ENCODE peak calls at places on chromosomes 16 and 17, in six cellular contexts. Q, I, T, M, E and G are unnamed samples.

GRCh38 chr17:5797447-5797846 is 213.1 kb upstream of the NLRP1 start:
- DNase-seq in I (no peak), T (no peak), Q (no peak), M (no peak), E (no peak), G (no peak)

GRCh38 chr17:75404223-75404738 is 1.2 kb downstream of the GRB2 start:
- DNase-seq in E (peak; percentile 63), T (peak; percentile 65), M (no peak), Q (peak; percentile 59), I (no peak), G (no peak)

GRCh38 chr17:1122681-1123396 is 56.9 kb downstream of the ABR start:
- DNase-seq in M (no peak), Q (peak; percentile 89), I (no peak), E (peak; percentile 93), T (peak; percentile 85), G (no peak)

GRCh38 chr17:80036715-80037477 is 454 bp downstream of the CCDC40 start:
- DNase-seq in Q (no peak), T (no peak), E (no peak), M (no peak), I (no peak), G (no peak)

GRCh38 chr16:50831751-50832150 is 89.9 kb downstream of the CYLD start:
- DNase-seq in I (no peak), E (no peak), M (no peak), Q (no peak), T (no peak), G (peak; percentile 59)

GRCh38 chr16:55480228-55480655 is 1.2 kb downstream of the MMP2 start:
- DNase-seq in E (no peak), M (no peak), Q (peak; percentile 91), T (peak; percentile 74), I (peak; percentile 73), G (peak; percentile 91)

GRCh38 chr17:4365628-4366311 is 705 bp downstream of the UBE2G1 start:
- DNase-seq in I (no peak), E (no peak), M (no peak), T (peak; percentile 31), Q (no peak), G (no peak)

GRCh38 chr16:9090101-9090959 is 1.1 kb upstream of the HAPSTR1 start:
- DNase-seq in T (peak; percentile 38), E (peak; percentile 54), M (no peak), Q (peak; percentile 18), I (no peak), G (peak; percentile 83)

GRCh38 chr16:23060458-23061320 is 88.6 kb downstream of the USP31 start:
- DNase-seq in I (no peak), M (no peak), T (peak; percentile 66), Q (peak; percentile 79), E (peak; percentile 70), G (no peak)

GRCh38 chr17:47604268-47604927 is 45.3 kb upstream of the KPNB1 start:
- DNase-seq in Q (peak; percentile 63), I (no peak), E (no peak), M (no peak), T (no peak), G (no peak)

GRCh38 chr16:66924527-66925321 is 611 bp downstream of the RRAD start:
- DNase-seq in Q (no peak), T (no peak), E (peak; percentile 87), M (no peak), I (no peak), G (no peak)
- TF ChIP-seq CTCF in Q (peak; percentile 52), T (no peak), E (peak; percentile 38), M (peak; percentile 27), I (no peak), G (peak; percentile 52)

DNA sequence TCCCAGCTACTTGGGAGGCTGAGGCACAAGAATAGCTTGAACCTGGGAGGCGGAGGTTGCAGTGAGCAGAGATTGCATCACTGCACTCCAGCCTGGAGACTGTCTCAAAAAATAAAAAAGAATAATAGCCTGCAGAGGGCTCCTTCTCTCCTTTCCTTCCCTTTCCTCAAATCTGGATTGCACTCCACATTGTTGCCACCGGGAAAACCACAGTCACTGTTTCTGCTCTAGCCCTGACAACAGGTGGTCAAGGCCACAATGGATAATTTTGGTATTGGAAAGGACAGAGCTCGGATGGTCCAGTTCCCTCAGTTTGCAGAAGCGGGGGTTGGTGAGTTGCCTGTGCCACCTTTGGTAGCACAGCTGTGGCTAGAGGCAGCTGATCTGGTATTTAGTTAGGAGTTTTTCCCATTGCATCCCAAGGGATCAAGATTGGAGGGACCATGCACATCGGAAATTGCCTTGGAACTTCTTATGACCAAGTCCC is 44.7 kb upstream of the PRSS54 start:
- DNase-seq in E (no peak), M (no peak), I (no peak), Q (no peak), T (no peak), G (no peak)
- TF ChIP-seq CTCF in E (no peak), M (peak; percentile 6), I (peak; percentile 35), Q (no peak), T (no peak), G (peak; percentile 45)

GRCh38 chr17:78133971-78134898 is 3.7 kb downstream of the TMC8 start:
- DNase-seq in Q (peak; percentile 43), M (no peak), T (peak; percentile 59), E (peak; percentile 74), I (no peak), G (no peak)
- TF ChIP-seq CTCF in Q (peak; percentile 39), M (peak; percentile 51), T (peak; percentile 52), E (peak; percentile 70), I (peak; percentile 51), G (peak; percentile 50)

GRCh38 chr16:86608301-86608747 is 30.0 kb downstream of the FOXL1 start:
- DNase-seq in T (no peak), Q (no peak), E (no peak), I (no peak), M (no peak), G (no peak)
- TF ChIP-seq CTCF in T (no peak), Q (no peak), E (no peak), I (peak; percentile 11), M (no peak), G (peak; percentile 24)

DNA sequence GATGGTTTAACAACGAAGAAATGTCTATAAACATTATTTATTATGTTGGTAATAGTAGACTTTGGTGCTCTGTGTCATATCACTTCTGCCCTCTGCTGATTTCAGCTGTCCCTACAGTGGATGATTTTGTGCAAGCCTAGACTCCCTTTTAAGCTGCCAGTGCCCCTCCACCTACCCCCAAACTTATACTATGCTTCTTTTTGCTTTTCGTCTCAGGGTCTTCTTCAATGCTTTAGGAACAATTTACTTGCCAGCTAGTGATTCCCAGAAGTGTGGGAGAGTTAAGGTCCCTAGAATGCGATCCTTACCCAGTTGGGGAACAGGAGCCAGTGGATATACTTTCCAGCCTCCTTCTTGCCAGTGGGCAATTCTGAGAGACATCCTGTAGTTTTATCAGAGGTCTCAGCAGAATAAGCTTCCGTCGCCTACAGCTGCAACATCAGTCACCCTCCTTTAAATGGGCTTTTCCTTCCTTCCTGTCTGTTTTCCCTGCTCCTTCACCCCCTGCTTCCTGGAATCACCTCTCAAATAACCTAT is 4.1 kb downstream of the ICAM2 start:
- DNase-seq in M (no peak), T (no peak), I (no peak), E (no peak), Q (no peak), G (no peak)
- TF ChIP-seq CTCF in M (no peak), T (no peak), I (no peak), E (no peak), Q (no peak), G (peak; percentile 23)

GRCh38 chr16:87548086-87548485 is 54.2 kb upstream of the JPH3 start:
- DNase-seq in I (no peak), T (no peak), M (no peak), Q (no peak), E (no peak), G (no peak)
- TF ChIP-seq CTCF in I (no peak), T (no peak), M (no peak), Q (no peak), E (no peak), G (peak; percentile 23)

GRCh38 chr17:10631701-10632100 is 25.4 kb downstream of the MYH3 start:
- DNase-seq in T (no peak), E (no peak), I (no peak), Q (no peak), M (no peak), G (no peak)

GRCh38 chr17:10631048-10631700 is 25.9 kb downstream of the MYH3 start:
- DNase-seq in E (peak; percentile 38), M (no peak), I (no peak), Q (no peak), T (no peak), G (no peak)

GRCh38 chr17:10638151-10638550 is 19.0 kb downstream of the MYH3 start:
- DNase-seq in Q (no peak), T (no peak), E (no peak), I (no peak), M (no peak), G (no peak)

GRCh38 chr17:10633738-10634379 is 23.2 kb downstream of the MYH3 start:
- DNase-seq in T (no peak), E (peak; percentile 70), Q (no peak), M (no peak), I (no peak), G (no peak)

GRCh38 chr17:10635290-10635689 is 21.8 kb downstream of the MYH3 start:
- DNase-seq in I (no peak), T (no peak), M (no peak), Q (no peak), E (no peak), G (no peak)
- TF ChIP-seq CTCF in I (peak; percentile 5), T (no peak), M (no peak), Q (no peak), E (no peak), G (no peak)

GRCh38 chr17:43757171-43757660 is 1.4 kb downstream of the SOST start:
- DNase-seq in I (no peak), T (no peak), E (no peak), Q (no peak), M (no peak), G (no peak)

GRCh38 chr17:43753488-43754129 is 5.0 kb downstream of the SOST start:
- DNase-seq in T (no peak), Q (no peak), I (no peak), E (peak; percentile 72), M (no peak), G (no peak)

GRCh38 chr17:43756176-43756575 is 2.4 kb downstream of the SOST start:
- DNase-seq in T (no peak), Q (no peak), I (no peak), M (no peak), E (no peak), G (no peak)

GRCh38 chr17:43754947-43755346 is 3.6 kb downstream of the SOST start:
- DNase-seq in I (no peak), T (no peak), E (no peak), Q (no peak), M (no peak), G (no peak)

GRCh38 chr17:43755389-43755875 is 3.2 kb downstream of the SOST start:
- DNase-seq in I (no peak), T (no peak), E (no peak), Q (no peak), M (no peak), G (no peak)
- TF ChIP-seq CTCF in I (no peak), T (no peak), E (no peak), Q (no peak), M (no peak), G (no peak)

GRCh38 chr17:42027961-42028790 is 8.3 kb downstream of the NKIRAS2 start:
- DNase-seq in T (no peak), I (no peak), Q (no peak), E (no peak), M (no peak), G (no peak)
- TF ChIP-seq CTCF in T (no peak), I (peak; percentile 20), Q (no peak), E (no peak), M (no peak), G (peak; percentile 11)